ENCODE peak calls at places on chromosomes 3 and 15, in seven cellular contexts. L is HepG2, Q is ovary, T is SK-N-SH, E is sigmoid colon, R is transverse colon, U is upper lobe of left lung. A is an unnamed sample.

GRCh38 chr15:77798151-77798550 is 165.4 kb upstream of the LINGO1 start:
- DNase-seq in E (no peak), T (no peak), L (no peak), U (no peak), Q (no peak), R (no peak), A (peak)

GRCh38 chr3:44939581-44940036 is 36.4 kb downstream of the ZDHHC3 start:
- DNase-seq in E (no peak), U (no peak), T (no peak), Q (no peak), L (no peak), R (no peak), A (no peak)

GRCh38 chr3:15754047-15754446 is 43.7 kb downstream of the ANKRD28 start:
- DNase-seq in U (no peak), L (no peak), R (no peak), T (no peak), E (no peak), Q (no peak), A (no peak)

GRCh38 chr3:107206141-107206540 is 171.1 kb upstream of the CCDC54 start:
- DNase-seq in Q (no peak), L (peak), R (no peak), T (peak), E (no peak), U (no peak), A (no peak)

GRCh38 chr3:6861989-6862879 is 1.3 kb downstream of the GRM7 start:
- DNase-seq in T (peak), R (no peak), Q (no peak), U (peak), L (no peak), E (no peak), A (no peak)

GRCh38 chr3:44477312-44478030 is at the start of gene ZNF445:
- DNase-seq in U (peak), R (peak), Q (peak), E (peak), T (peak), L (peak), A (peak)

GRCh38 chr15:37093480-37094410 is 6.6 kb downstream of the MEIS2 start:
- DNase-seq in L (no peak), R (no peak), Q (no peak), U (no peak), T (no peak), E (no peak), A (no peak)

GRCh38 chr3:71512000-71512399 is 71.5 kb downstream of the FOXP1 start:
- DNase-seq in E (no peak), Q (no peak), R (peak), T (no peak), L (peak), U (no peak), A (no peak)

GRCh38 chr3:133077688-133078087 is 39.5 kb downstream of the TMEM108 start:
- DNase-seq in L (no peak), T (no peak), E (no peak), Q (no peak), R (no peak), U (no peak), A (no peak)

GRCh38 chr3:147038456-147038855 is 367.9 kb downstream of the ZIC4 start:
- DNase-seq in R (no peak), L (no peak), U (no peak), T (no peak), Q (no peak), E (no peak), A (no peak)

GRCh38 chr15:67290319-67290718 is 35.7 kb downstream of the IQCH start:
- DNase-seq in L (no peak), E (no peak), R (no peak), U (no peak), T (no peak), Q (no peak), A (no peak)

GRCh38 chr3:128133273-128133883 is 9.8 kb upstream of the RUVBL1 start:
- DNase-seq in E (no peak), L (peak), U (no peak), Q (no peak), T (peak), R (peak), A (no peak)

GRCh38 chr3:43214616-43215015 is 71.7 kb upstream of the SNRK start:
- DNase-seq in U (no peak), L (no peak), Q (no peak), E (no peak), R (no peak), T (no peak), A (no peak)

GRCh38 chr3:36738701-36739100 is 25.7 kb downstream of the DCLK3 start:
- DNase-seq in E (no peak), T (no peak), Q (no peak), R (no peak), U (peak), L (no peak), A (no peak)

GRCh38 chr3:149702691-149703426 is 45.0 kb upstream of the WWTR1 start:
- DNase-seq in R (no peak), T (no peak), L (no peak), E (no peak), Q (no peak), U (no peak), A (no peak)

GRCh38 chr3:9347887-9348286 is 15.0 kb upstream of the THUMPD3 start:
- DNase-seq in U (no peak), E (no peak), T (no peak), R (no peak), L (no peak), Q (no peak), A (no peak)

GRCh38 chr3:24460974-24461373 is 33.7 kb downstream of the THRB start:
- DNase-seq in Q (no peak), E (no peak), L (no peak), R (no peak), U (no peak), T (no peak), A (no peak)

GRCh38 chr15:83108266-83109219 is 1.1 kb downstream of the TM6SF1 start:
- DNase-seq in R (peak), T (peak), L (no peak), U (peak), E (peak), Q (no peak), A (peak)

GRCh38 chr15:95105229-95105628 is 873.9 kb downstream of the MCTP2 start:
- DNase-seq in U (no peak), L (no peak), Q (no peak), T (no peak), R (no peak), E (no peak), A (no peak)

GRCh38 chr15:101198820-101199219 is 53.0 kb downstream of the CHSY1 start:
- DNase-seq in L (no peak), Q (no peak), U (no peak), T (no peak), E (no peak), R (no peak), A (no peak)

GRCh38 chr3:124268355-124268754 is 276.4 kb upstream of the ROPN1 start:
- DNase-seq in Q (no peak), R (no peak), E (no peak), T (no peak), U (no peak), L (no peak), A (no peak)

GRCh38 chr15:36798366-36798765 is 218.9 kb downstream of the CDIN1 start:
- DNase-seq in R (no peak), E (no peak), Q (no peak), L (no peak), T (no peak), U (no peak), A (no peak)

GRCh38 chr3:46672349-46672695 is 21.2 kb downstream of the ALS2CL start:
- DNase-seq in R (peak), L (no peak), T (no peak), Q (no peak), E (no peak), U (no peak), A (no peak)

GRCh38 chr3:114442251-114442650 is 148.4 kb downstream of the TIGIT start:
- DNase-seq in T (no peak), E (no peak), R (no peak), Q (no peak), L (no peak), U (no peak), A (no peak)

GRCh38 chr15:27091270-27091940 is 120.4 kb downstream of the GABRG3 start:
- DNase-seq in Q (no peak), E (no peak), T (no peak), U (no peak), R (no peak), L (no peak), A (no peak)

GRCh38 chr3:125511420-125512094 is 8.4 kb downstream of the SNX4 start:
- DNase-seq in E (no peak), U (no peak), Q (no peak), L (no peak), T (peak), R (no peak), A (no peak)

GRCh38 chr3:46675843-46676567 is 17.5 kb downstream of the ALS2CL start:
- DNase-seq in U (no peak), Q (no peak), T (no peak), E (peak), R (no peak), L (no peak), A (no peak)

GRCh38 chr15:78204351-78205309 is 29.7 kb downstream of the ACSBG1 start:
- DNase-seq in R (no peak), Q (peak), L (no peak), E (no peak), T (no peak), U (no peak), A (peak)

GRCh38 chr3:189513281-189514151 is 117.7 kb upstream of the TP63 start:
- DNase-seq in T (no peak), U (no peak), R (peak), Q (no peak), E (no peak), L (no peak), A (no peak)

GRCh38 chr15:85943825-85944224 is 135.8 kb upstream of the AGBL1 start:
- DNase-seq in Q (no peak), L (no peak), R (no peak), U (no peak), T (no peak), E (no peak), A (no peak)

GRCh38 chr15:101152914-101153313 is 98.9 kb downstream of the CHSY1 start:
- DNase-seq in R (no peak), L (peak), E (peak), Q (no peak), U (peak), T (no peak), A (no peak)

GRCh38 chr15:100544290-100544945 is 15.7 kb upstream of the CERS3 start:
- DNase-seq in Q (no peak), E (no peak), L (no peak), U (peak), R (no peak), T (peak), A (no peak)

GRCh38 chr3:120081719-120082118 is 12.5 kb downstream of the GSK3B start:
- DNase-seq in R (no peak), L (no peak), U (no peak), Q (no peak), T (no peak), E (no peak), A (no peak)

GRCh38 chr3:120077726-120078125 is 16.5 kb downstream of the GSK3B start:
- DNase-seq in T (no peak), L (no peak), Q (no peak), E (no peak), R (no peak), U (no peak), A (no peak)

GRCh38 chr3:120080836-120081235 is 13.4 kb downstream of the GSK3B start:
- DNase-seq in T (no peak), R (no peak), L (no peak), Q (no peak), U (no peak), E (no peak), A (no peak)
- TF ChIP-seq EP300 in T (no peak), R (no peak), L (no peak), Q (no peak), U (no peak), E (no peak), A (no peak)

DNA sequence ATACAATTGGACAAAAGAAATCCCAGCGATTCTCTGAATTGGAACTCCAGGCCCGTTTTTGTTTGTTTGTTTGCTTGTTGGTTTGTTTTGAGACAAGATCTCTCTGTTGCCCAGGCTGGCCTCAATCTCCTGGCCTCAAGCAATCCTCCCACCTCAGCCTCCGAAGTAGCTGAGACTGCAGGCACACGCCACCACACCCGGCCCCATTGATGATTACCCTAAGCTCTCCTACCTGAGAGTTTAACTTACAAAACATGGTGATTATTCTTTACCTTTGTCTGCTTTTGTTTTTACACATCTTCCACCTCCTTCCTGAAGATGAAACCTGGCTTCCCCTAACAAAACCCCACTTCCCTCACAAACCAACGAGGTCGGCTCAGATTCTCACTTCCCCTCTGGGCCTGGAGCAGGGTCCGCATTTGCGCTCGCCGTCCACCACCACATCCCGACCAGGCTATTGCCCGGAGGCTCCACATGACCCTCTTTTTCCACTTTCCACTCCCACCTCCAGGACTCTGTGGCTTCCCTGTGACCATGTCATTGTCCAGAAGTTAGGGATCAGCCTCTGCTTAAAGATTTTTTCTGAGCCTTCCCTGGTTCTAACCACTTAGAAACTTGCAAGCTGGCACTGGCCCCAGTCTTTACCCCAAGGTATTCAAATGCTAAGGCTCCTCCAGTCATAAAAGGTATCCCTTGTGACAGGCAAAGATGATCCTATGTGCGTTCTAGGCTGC is 14.8 kb downstream of the KLHL6 start:
- DNase-seq in Q (no peak), R (peak), T (no peak), E (no peak), L (no peak), U (peak), A (no peak)
- TF ChIP-seq EP300 in Q (no peak), R (no peak), T (no peak), E (no peak), L (no peak), U (no peak), A (no peak)

GRCh38 chr3:58482917-58483636 is 8.8 kb upstream of the KCTD6 start:
- DNase-seq in U (no peak), R (no peak), T (peak), Q (no peak), L (no peak), E (no peak), A (no peak)
- TF ChIP-seq EP300 in U (no peak), R (no peak), T (no peak), Q (no peak), L (no peak), E (no peak), A (no peak)

DNA sequence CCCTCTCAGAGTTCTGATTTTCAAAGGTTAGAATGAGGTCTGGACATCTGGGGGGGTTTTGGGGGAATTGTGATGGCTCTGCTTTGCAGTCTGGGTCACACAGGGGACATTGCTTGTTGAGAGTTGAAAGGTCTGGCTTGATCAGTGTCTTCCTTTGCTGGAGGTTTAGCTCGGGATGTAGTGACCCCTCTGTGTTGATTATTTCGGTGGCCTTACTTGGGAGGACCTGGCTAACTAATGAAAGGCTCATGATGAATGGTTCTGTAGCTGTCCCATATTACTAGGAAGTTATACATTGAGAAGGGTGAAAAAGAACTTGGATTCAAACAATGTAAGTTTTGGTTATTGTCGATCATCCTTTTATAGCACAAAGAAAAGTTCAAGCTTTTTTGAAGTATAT is 23.8 kb downstream of the TPM1 start:
- DNase-seq in E (no peak), L (no peak), R (no peak), Q (no peak), T (no peak), U (no peak), A (no peak)
- TF ChIP-seq EP300 in E (no peak), L (no peak), R (no peak), Q (no peak), T (no peak), U (no peak), A (no peak)